ENCODE peak calls at places on chromosomes 6 and 20, in four cellular contexts. V is anterior cingulate cortex, A is T-helper 1 cell, F is C1 segment of cervical spinal cord. K is an unnamed sample.

GRCh38 chr6:16882230-16882629 is 121.0 kb upstream of the ATXN1 start:
- DNase-seq in F (no peak), A (no peak), V (no peak), K (no peak)

GRCh38 chr6:170282512-170283158 is 8.2 kb downstream of the DLL1 start:
- DNase-seq in F (no peak), V (no peak), A (no peak), K (no peak)

GRCh38 chr20:63378115-63378429 is 16.9 kb upstream of the CHRNA4 start:
- DNase-seq in F (no peak), A (no peak), V (no peak), K (no peak)

GRCh38 chr6:136181191-136181833 is 68.8 kb downstream of the MTFR2 start:
- DNase-seq in F (no peak), A (no peak), V (no peak), K (no peak)

GRCh38 chr20:39986231-39986904 is 702.7 kb downstream of the MAFB start:
- DNase-seq in A (no peak), F (peak; percentile 26), V (peak; percentile 24), K (no peak)

GRCh38 chr20:30175681-30176080 is 1081.8 kb upstream of the DEFB115 start:
- DNase-seq in V (no peak), F (no peak), A (no peak), K (no peak)

GRCh38 chr6:35583893-35584688 is 71.4 kb upstream of the TULP1 start:
- DNase-seq in V (peak; percentile 45), A (peak; percentile 74), F (peak; percentile 7), K (peak; percentile 55)

GRCh38 chr20:18571578-18571977 is 4.3 kb downstream of the SMIM26 start:
- DNase-seq in A (no peak), F (no peak), V (no peak), K (peak; percentile 80)

GRCh38 chr20:63953764-63954429 is 2.3 kb downstream of the UCKL1 start:
- DNase-seq in A (no peak), F (no peak), V (no peak), K (no peak)